ENCODE peak calls at places on chromosomes 13 and 19, in eight cellular contexts. I is endothelial cell of umbilical vein, S is PC-9, F is neural progenitor cell, Z is fibroblast of lung, A is mammary epithelial cell, R is HepG2, Y is SK-N-SH. K is an unnamed sample.

GRCh38 chr13:114108141-114108761 is 24.2 kb downstream of the RASA3 start:
- DNase-seq in S (no peak), Y (no peak), R (no peak), I (no peak), A (no peak), Z (no peak), F (no peak), K (no peak)

GRCh38 chr13:49443327-49443688 is 556 bp downstream of the CAB39L start:
- DNase-seq in S (no peak), R (peak; percentile 40), A (no peak), I (peak; percentile 54), F (peak; percentile 48), Z (peak; percentile 36), Y (peak; percentile 42), K (peak; percentile 70)

GRCh38 chr13:43159007-43159406 is 135.6 kb downstream of the DNAJC15 start:
- DNase-seq in Z (peak; percentile 80), F (no peak), Y (no peak), S (peak; percentile 51), I (peak; percentile 30), R (no peak), A (no peak), K (no peak)

GRCh38 chr19:13356185-13356584 is 150.1 kb downstream of the CACNA1A start:
- DNase-seq in Z (no peak), S (no peak), Y (no peak), A (no peak), I (no peak), F (no peak), R (no peak), K (no peak)

GRCh38 chr13:50286376-50286775 is 271.1 kb downstream of the KCNRG start:
- DNase-seq in I (no peak), R (no peak), A (no peak), Y (no peak), Z (no peak), S (no peak), F (no peak), K (no peak)

GRCh38 chr13:37899753-37900152 is 30.2 kb upstream of the TRPC4 start:
- DNase-seq in Z (no peak), Y (no peak), I (no peak), A (no peak), F (no peak), S (no peak), R (peak; percentile 9), K (no peak)

GRCh38 chr13:106349080-106349841 is 186.2 kb downstream of the EFNB2 start:
- DNase-seq in R (no peak), S (peak; percentile 59), F (peak; percentile 71), A (peak; percentile 90), Z (peak; percentile 71), I (peak; percentile 99), Y (peak; percentile 43), K (no peak)

GRCh38 chr19:48553676-48554384 is 1.9 kb downstream of the SULT2B1 start:
- DNase-seq in F (peak; percentile 48), R (peak; percentile 69), S (peak; percentile 85), A (peak; percentile 44), Z (peak; percentile 60), I (peak; percentile 38), Y (peak; percentile 67), K (no peak)

GRCh38 chr19:41565384-41565730 is 10.6 kb upstream of the CEACAM21 start:
- DNase-seq in F (no peak), I (no peak), Y (no peak), Z (no peak), R (no peak), S (no peak), A (no peak), K (no peak)

GRCh38 chr19:16367269-16367683 is 42.6 kb downstream of the KLF2 start:
- DNase-seq in I (no peak), A (no peak), S (no peak), R (no peak), Y (no peak), F (no peak), Z (no peak), K (peak; percentile 78)

GRCh38 chr13:84655677-84656076 is 773.4 kb upstream of the SLITRK1 start:
- DNase-seq in S (no peak), A (no peak), I (no peak), F (no peak), Z (peak; percentile 82), R (no peak), Y (no peak), K (no peak)

GRCh38 chr13:74270018-74270417 is 135.8 kb upstream of the KLF12 start:
- DNase-seq in F (no peak), R (no peak), Y (no peak), I (no peak), A (peak; percentile 86), Z (no peak), S (no peak), K (no peak)

GRCh38 chr19:49881672-49882394 is 4.3 kb downstream of the TBC1D17 start:
- DNase-seq in A (no peak), S (no peak), R (no peak), F (peak; percentile 41), Y (peak; percentile 64), Z (no peak), I (no peak), K (no peak)

GRCh38 chr13:67303661-67304333 is 73.7 kb upstream of the PCDH9 start:
- DNase-seq in Y (no peak), S (no peak), R (no peak), F (no peak), Z (no peak), I (no peak), A (peak; percentile 36), K (no peak)

GRCh38 chr13:110330491-110331001 is 23.5 kb downstream of the COL4A2 start:
- DNase-seq in Y (no peak), I (no peak), A (no peak), Z (peak; percentile 86), R (no peak), F (no peak), S (no peak), K (no peak)

GRCh38 chr13:45544520-45544919 is 71.0 kb downstream of the ERICH6B start:
- DNase-seq in F (no peak), R (no peak), Y (no peak), I (no peak), A (no peak), Z (no peak), S (no peak), K (no peak)

GRCh38 chr13:31908696-31909386 is 122.7 kb upstream of the FRY start:
- DNase-seq in Z (no peak), R (no peak), S (no peak), Y (no peak), F (no peak), A (no peak), I (no peak), K (no peak)

GRCh38 chr13:64817721-64818120 is 2412.4 kb downstream of the PCDH9 start:
- DNase-seq in S (no peak), Z (peak; percentile 29), R (no peak), F (no peak), Y (no peak), I (peak; percentile 16), A (no peak), K (no peak)

GRCh38 chr19:16888629-16889371 is at the start of gene F2RL3:
- DNase-seq in R (no peak), F (no peak), Y (peak; percentile 71), Z (no peak), S (no peak), A (no peak), I (peak; percentile 73), K (no peak)

GRCh38 chr19:30388327-30388726 is 16.1 kb downstream of the ZNF536 start:
- DNase-seq in A (no peak), Y (no peak), I (no peak), R (no peak), F (no peak), S (no peak), Z (no peak), K (no peak)

GRCh38 chr13:97386832-97387486 is 47.0 kb upstream of the RAP2A start:
- DNase-seq in I (no peak), Z (peak; percentile 5), S (no peak), R (no peak), A (no peak), F (no peak), Y (no peak), K (no peak)

GRCh38 chr19:2166741-2167738 is 3.3 kb downstream of the DOT1L start:
- DNase-seq in Z (peak; percentile 78), Y (peak; percentile 89), I (peak; percentile 82), S (peak; percentile 34), F (no peak), A (peak; percentile 8), R (peak; percentile 79), K (no peak)

DNA sequence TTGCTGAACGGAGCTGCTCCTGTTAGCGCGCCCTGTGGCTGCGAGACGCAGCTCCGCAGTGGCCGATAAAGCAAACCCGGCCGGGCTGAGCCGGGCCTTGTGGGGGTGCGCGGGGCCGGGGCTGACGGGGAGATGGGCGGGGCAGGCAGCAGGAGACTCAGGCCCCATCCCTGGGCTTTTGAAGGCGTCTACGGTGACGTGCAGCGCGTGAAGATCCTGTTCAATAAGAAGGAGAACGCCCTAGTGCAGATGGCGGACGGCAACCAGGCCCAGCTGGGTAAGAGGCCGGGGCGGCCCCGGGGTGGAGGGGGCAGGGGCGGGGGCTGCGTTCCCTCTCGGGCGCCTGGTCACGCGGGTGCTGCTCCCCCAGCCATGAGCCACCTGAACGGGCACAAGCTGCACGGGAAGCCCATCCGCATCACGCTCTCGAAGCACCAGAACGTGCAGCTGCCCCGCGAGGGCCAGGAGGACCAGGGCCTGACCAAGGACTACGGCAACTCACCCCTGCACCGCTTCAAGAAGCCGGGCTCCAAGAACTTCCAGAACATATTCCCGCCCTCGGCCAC is 11.0 kb downstream of the PTBP1 start:
- DNase-seq in R (no peak), S (no peak), Y (peak; percentile 48), I (no peak), F (no peak), Z (no peak), A (no peak), K (no peak)
- H4K20me1 ChIP-seq in R (peaks cover 73% of the 10 kb centered on the region), S (peaks cover 83% of the 10 kb centered on the region), Y (peaks cover 89% of the 10 kb centered on the region), I (peaks cover 3% of the 10 kb centered on the region), F (peaks cover 87% of the 10 kb centered on the region), Z (no peaks in the 10 kb centered on the region), A (peaks cover 43% of the 10 kb centered on the region), K (no peaks in the 10 kb centered on the region)

DNA sequence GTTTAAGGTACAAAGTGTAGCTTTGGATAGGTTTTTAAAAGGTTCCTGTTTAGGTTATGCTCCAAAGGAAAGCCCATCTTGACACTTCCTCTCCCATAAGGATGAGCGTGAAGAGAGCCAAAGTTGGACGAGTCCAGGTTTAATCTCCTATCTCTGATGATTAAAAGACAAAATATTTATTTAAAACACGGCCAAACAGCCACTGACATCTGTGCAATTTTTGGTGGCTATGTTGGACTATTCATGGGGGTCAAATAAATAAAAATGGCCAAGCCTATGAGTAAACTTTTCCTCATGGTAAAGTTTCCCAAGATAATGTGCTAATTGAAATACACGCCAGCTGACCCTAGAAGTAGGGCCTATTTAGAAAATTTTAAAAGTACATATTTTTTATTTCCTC is 69.0 kb upstream of the DOCK9 start:
- DNase-seq in Z (peak; percentile 35), S (no peak), R (no peak), F (no peak), Y (no peak), I (no peak), A (no peak), K (no peak)
- H4K20me1 ChIP-seq in Z (no peaks in the 10 kb centered on the region), S (no peaks in the 10 kb centered on the region), R (no peaks in the 10 kb centered on the region), F (no peaks in the 10 kb centered on the region), Y (no peaks in the 10 kb centered on the region), I (peaks cover 4% of the 10 kb centered on the region), A (no peaks in the 10 kb centered on the region), K (no peaks in the 10 kb centered on the region)

GRCh38 chr19:3456925-3457530 is 23.3 kb downstream of the SMIM24 start:
- DNase-seq in A (no peak), F (no peak), Z (no peak), S (no peak), R (no peak), Y (no peak), I (no peak), K (no peak)
- H4K20me1 ChIP-seq in A (no peaks in the 10 kb centered on the region), F (peaks cover under 1% of the 10 kb centered on the region), Z (no peaks in the 10 kb centered on the region), S (no peaks in the 10 kb centered on the region), R (peaks cover 2% of the 10 kb centered on the region), Y (peaks cover 26% of the 10 kb centered on the region), I (no peaks in the 10 kb centered on the region), K (no peaks in the 10 kb centered on the region)

GRCh38 chr13:40619479-40619814 is 47.0 kb downstream of the FOXO1 start:
- DNase-seq in R (peak; percentile 35), Z (peak; percentile 61), I (no peak), F (no peak), Y (no peak), A (no peak), S (no peak), K (no peak)
- H4K20me1 ChIP-seq in R (peaks cover 79% of the 10 kb centered on the region), Z (no peaks in the 10 kb centered on the region), I (peaks cover 6% of the 10 kb centered on the region), F (no peaks in the 10 kb centered on the region), Y (peaks cover 11% of the 10 kb centered on the region), A (no peaks in the 10 kb centered on the region), S (no peaks in the 10 kb centered on the region), K (peaks cover 24% of the 10 kb centered on the region)

K was measured in OCI-LY7.